ENCODE peak calls at places on chromosomes 3 and 15, in nine cellular contexts. F, J, L, Y, P, A, W, R and Q are unnamed samples.

GRCh38 chr3:195853930-195854478 is 42.3 kb upstream of the MUC4 start:
- DNase-seq in F (no peak), J (no peak), L (no peak), Y (no peak), P (no peak), A (no peak), W (no peak), R (no peak), Q (no peak)

GRCh38 chr3:171443211-171443957 is 16.8 kb downstream of the TNIK start:
- DNase-seq in F (no peak), J (no peak), L (no peak), Y (no peak), P (no peak), A (no peak), W (no peak), R (no peak), Q (no peak)

GRCh38 chr15:63473749-63473998 is 30.7 kb upstream of the USP3 start:
- DNase-seq in F (no peak), J (no peak), L (no peak), Y (no peak), P (no peak), A (no peak), W (no peak), R (no peak), Q (no peak)

GRCh38 chr3:88137836-88138235 is 11.9 kb upstream of the C3orf38 start:
- DNase-seq in F (no peak), J (no peak), L (no peak), Y (no peak), P (no peak), A (no peak), W (no peak), R (no peak), Q (no peak)

GRCh38 chr15:94532226-94532625 is 300.9 kb downstream of the MCTP2 start:
- DNase-seq in F (no peak), J (no peak), L (no peak), Y (no peak), P (no peak), A (no peak), W (no peak), R (no peak), Q (no peak)

GRCh38 chr3:185280572-185281365 is 26.9 kb upstream of the EHHADH start:
- DNase-seq in F (no peak), J (peak), L (no peak), Y (no peak), P (no peak), A (peak), W (peak), R (no peak), Q (no peak)

GRCh38 chr3:184300377-184300717 is 1.3 kb downstream of the PSMD2 start:
- DNase-seq in F (no peak), J (no peak), L (no peak), Y (no peak), P (no peak), A (no peak), W (no peak), R (no peak), Q (no peak)

GRCh38 chr15:35115155-35115725 is 30.1 kb upstream of the NANOGP8 start:
- DNase-seq in F (no peak), J (no peak), L (no peak), Y (no peak), P (no peak), A (no peak), W (no peak), R (no peak), Q (no peak)

GRCh38 chr3:57556459-57557087 is 499 bp downstream of the PDE12 start:
- DNase-seq in F (peak), J (peak), L (no peak), Y (peak), P (peak), A (no peak), W (no peak), R (peak), Q (peak)

GRCh38 chr3:23662079-23662617 is 143.6 kb upstream of the UBE2E1 start:
- DNase-seq in F (no peak), J (no peak), L (no peak), Y (no peak), P (no peak), A (no peak), W (no peak), R (no peak), Q (no peak)

GRCh38 chr15:48170981-48171380 is 7.1 kb downstream of the MYEF2 start:
- DNase-seq in F (no peak), J (no peak), L (no peak), Y (no peak), P (no peak), A (no peak), W (no peak), R (no peak), Q (no peak)

DNA sequence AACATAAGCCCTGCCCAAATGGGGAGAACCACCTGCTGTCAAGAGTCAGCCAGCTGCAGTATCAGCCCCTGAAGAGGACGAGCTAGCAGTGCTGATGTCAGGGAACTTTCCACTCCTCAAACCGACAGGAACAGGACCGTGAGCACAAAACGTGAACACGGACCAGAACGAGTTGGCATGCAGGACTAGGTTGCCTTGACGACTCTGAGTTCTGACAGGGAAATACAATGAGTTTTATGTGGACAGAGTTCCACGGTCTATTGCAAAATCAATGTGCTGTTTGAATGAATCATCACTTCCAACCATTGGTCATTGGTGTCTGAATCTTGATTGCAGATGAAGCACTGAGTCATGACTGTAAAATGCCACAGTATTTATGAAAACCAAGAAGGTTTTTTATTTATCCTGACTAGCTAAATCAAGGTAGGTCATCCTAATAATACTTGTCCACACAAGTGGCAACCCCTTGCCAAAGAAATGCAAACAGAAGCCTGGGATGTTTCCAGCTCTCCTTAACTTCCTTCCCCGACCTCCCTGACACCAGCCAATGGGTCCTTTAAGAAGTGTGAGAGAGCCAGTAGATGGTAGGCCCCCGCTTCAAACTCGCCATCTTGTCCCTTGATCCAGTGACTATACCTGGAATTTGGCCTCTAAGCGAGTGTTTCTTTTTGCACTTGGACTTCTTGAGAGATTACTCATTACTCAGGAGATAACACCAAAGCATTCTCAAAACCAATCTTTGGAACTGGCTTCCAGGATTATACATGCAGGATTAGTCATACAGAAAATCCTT is 119.6 kb downstream of the ASB7 start:
- DNase-seq in F (peak), J (no peak), L (peak), Y (no peak), P (peak), A (no peak), W (no peak), R (peak), Q (peak)
- H3K4me3 ChIP-seq in F (no peak), J (no peak), L (no peak), Y (peak), P (no peak), A (no peak), W (no peak), R (no peak), Q (no peak)

DNA sequence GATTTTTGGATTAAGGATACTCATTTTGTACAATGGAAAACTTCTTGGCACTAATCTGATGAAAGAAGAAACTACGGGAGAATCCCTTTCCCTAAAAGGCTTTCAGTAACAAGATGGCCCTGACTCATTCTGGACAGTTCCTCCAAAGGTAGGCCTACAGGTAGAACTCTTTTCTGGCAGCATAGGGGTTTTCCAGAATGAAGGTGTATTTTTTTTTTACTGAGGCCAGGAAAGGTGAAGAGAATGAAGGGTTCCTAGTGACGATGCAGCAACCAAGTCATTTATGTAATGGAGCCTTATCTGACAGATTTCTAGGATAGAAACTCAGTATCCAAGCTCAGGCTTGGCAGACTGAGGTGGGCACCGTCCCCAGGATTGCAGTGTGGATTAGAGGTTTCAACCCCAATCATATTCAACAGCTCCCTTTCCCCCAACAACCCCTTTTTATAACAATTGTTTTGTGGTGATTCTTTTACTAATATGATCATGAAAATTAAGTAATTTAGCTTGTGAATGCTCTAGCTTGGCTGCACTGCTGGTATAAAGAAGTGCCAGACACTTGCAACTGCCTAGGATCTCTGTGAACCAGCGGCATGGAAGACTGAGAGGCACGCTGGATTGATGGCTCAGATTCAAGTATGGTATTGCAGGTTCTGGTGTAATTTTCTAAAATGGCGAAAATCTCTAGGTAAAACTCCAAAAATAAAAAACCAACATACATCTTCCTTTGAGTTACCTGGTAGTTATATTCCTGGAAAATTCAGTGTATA is 8.7 kb upstream of the TRIM69 start:
- DNase-seq in F (no peak), J (no peak), L (no peak), Y (no peak), P (no peak), A (no peak), W (no peak), R (no peak), Q (no peak)
- TF ChIP-seq POLR2AphosphoS5 in F (no peak), J (no peak), L (no peak), Y (no peak), P (no peak), A (no peak), W (peak), R (no peak), Q (no peak)

GRCh38 chr3:50290116-50290745 is 2.0 kb downstream of the IFRD2 start:
- DNase-seq in F (peak), J (no peak), L (no peak), Y (no peak), P (peak), A (no peak), W (no peak), R (no peak), Q (no peak)

GRCh38 chr3:50292924-50293801 is 934 bp upstream of the IFRD2 start:
- DNase-seq in F (no peak), J (no peak), L (no peak), Y (no peak), P (peak), A (no peak), W (no peak), R (no peak), Q (no peak)

GRCh38 chr3:50294492-50295403 is 2.5 kb upstream of the IFRD2 start:
- DNase-seq in F (no peak), J (no peak), L (no peak), Y (no peak), P (peak), A (no peak), W (no peak), R (no peak), Q (no peak)

GRCh38 chr3:50294089-50294488 is 1.9 kb upstream of the IFRD2 start:
- DNase-seq in F (no peak), J (no peak), L (no peak), Y (no peak), P (no peak), A (no peak), W (no peak), R (no peak), Q (no peak)

GRCh38 chr3:50292159-50292923 is at the start of gene IFRD2:
- DNase-seq in F (peak), J (peak), L (peak), Y (peak), P (peak), A (peak), W (peak), R (peak), Q (peak)
- TF ChIP-seq EP300 in F (no peak), J (no peak), L (no peak), Y (no peak), P (no peak), A (no peak), W (no peak), R (no peak), Q (no peak)

DNA sequence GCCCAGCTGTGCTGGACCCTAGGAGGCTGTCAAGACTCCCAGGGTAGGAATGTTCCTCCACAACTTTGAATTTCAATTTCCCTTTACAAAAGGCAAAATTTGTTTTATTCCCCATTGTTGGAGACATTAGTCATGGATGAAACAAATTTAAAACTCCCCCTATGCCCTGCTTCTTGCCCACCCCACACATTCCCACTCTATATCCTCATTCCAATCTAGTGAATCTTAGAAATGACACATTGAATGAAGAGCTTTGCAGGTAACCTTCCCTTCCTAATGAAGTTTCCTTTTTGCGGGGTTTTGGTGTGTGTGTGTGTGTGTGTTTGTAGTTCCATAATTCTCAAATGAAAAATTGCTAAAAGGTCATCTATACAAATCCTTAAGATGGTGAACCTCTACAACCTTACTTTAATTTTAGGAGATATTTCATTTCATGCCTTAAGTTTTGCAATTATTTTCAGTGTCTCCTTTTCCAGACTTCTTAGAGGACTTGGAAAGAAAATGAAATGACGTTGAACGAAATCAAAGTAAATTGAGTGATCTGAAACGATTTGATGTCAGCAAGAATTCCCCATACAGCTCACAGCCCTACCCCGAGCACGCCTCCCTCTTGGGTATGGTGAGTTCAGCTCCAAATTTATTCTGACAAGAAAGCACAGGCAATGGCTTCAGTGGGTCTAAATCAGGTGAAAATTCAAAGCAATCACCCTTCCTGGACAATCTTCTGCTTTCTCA is 72.4 kb downstream of the CCNL1 start:
- DNase-seq in F (no peak), J (no peak), L (no peak), Y (no peak), P (no peak), A (no peak), W (no peak), R (no peak), Q (no peak)
- H3K4me3 ChIP-seq in F (peak), J (no peak), L (peak), Y (peak), P (peak), A (no peak), W (peak), R (no peak), Q (no peak)

GRCh38 chr15:32823750-32824149 is 105.9 kb downstream of the GREM1 start:
- DNase-seq in F (no peak), J (no peak), L (no peak), Y (no peak), P (no peak), A (no peak), W (no peak), R (no peak), Q (no peak)
- TF ChIP-seq POLR2AphosphoS5 in F (no peak), J (no peak), L (no peak), Y (no peak), P (no peak), A (no peak), W (no peak), R (no peak), Q (no peak)